ENCODE peak calls at places on chromosomes 6 and 20, in six cellular contexts. Z is lower lobe of right lung, U is HCEC 1CT, T is AG09319, Q is NCI-H1092, K is NCI-H2171 treated with DMSO at 0.1 percent for 48 hours. X is an unnamed sample.

GRCh38 chr6:41428402-41428994 is 93.1 kb downstream of the NCR2 start:
- DNase-seq in T (no peak), Z (no peak), U (no peak), Q (no peak), K (peak), X (no peak)

GRCh38 chr6:170096803-170097504 is 193.9 kb downstream of the DLL1 start:
- DNase-seq in T (no peak), Z (no peak), K (no peak), U (no peak), Q (no peak), X (no peak)

GRCh38 chr6:133983099-133983939 is 30.3 kb downstream of the TBPL1 start:
- DNase-seq in Z (peak), T (no peak), Q (no peak), U (no peak), K (no peak), X (no peak)

GRCh38 chr6:39362487-39362865 is 40.0 kb upstream of the KCNK16 start:
- DNase-seq in U (no peak), K (peak), Q (no peak), Z (no peak), T (no peak), X (no peak)

GRCh38 chr20:32526561-32526960 is 58.6 kb downstream of the NOL4L start:
- DNase-seq in U (no peak), Z (peak), T (no peak), Q (no peak), K (no peak), X (no peak)

GRCh38 chr6:137767931-137768690 is 98.9 kb upstream of the TNFAIP3 start:
- DNase-seq in K (no peak), Q (no peak), U (peak), Z (no peak), T (no peak), X (no peak)

GRCh38 chr20:34621383-34622367 is 55.2 kb downstream of the PIGU start:
- DNase-seq in U (peak), Q (no peak), Z (no peak), K (no peak), T (no peak), X (no peak)

GRCh38 chr6:84739866-84740208 is 24.6 kb downstream of the TBX18 start:
- DNase-seq in Q (no peak), K (no peak), T (no peak), Z (no peak), U (peak), X (no peak)

GRCh38 chr6:46584586-46584985 is 68.0 kb downstream of the CYP39A1 start:
- DNase-seq in Z (no peak), K (no peak), U (peak), Q (no peak), T (no peak), X (no peak)

GRCh38 chr20:39825950-39826349 is 863.1 kb downstream of the MAFB start:
- DNase-seq in U (no peak), Q (no peak), Z (no peak), K (no peak), T (no peak), X (no peak)

GRCh38 chr6:113586966-113587699 is 270.0 kb upstream of the MARCKS start:
- DNase-seq in U (no peak), Q (peak), K (no peak), Z (no peak), T (no peak), X (no peak)

GRCh38 chr6:28809947-28810654 is 113.7 kb downstream of the TRIM27 start:
- DNase-seq in Q (no peak), Z (no peak), T (no peak), U (peak), K (peak), X (no peak)

GRCh38 chr20:9912858-9913434 is 74.1 kb upstream of the PAK5 start:
- DNase-seq in T (peak), U (peak), K (peak), Q (no peak), Z (peak), X (peak)

GRCh38 chr6:65116326-65116725 is 590.7 kb downstream of the EYS start:
- DNase-seq in T (no peak), Z (no peak), Q (no peak), U (no peak), K (no peak), X (no peak)

GRCh38 chr6:169099411-169100202 is 154.0 kb downstream of the THBS2 start:
- DNase-seq in Q (no peak), U (peak), K (no peak), Z (no peak), T (no peak), X (no peak)

GRCh38 chr6:6815732-6816131 is 227.2 kb downstream of the LY86 start:
- DNase-seq in Q (no peak), K (no peak), Z (no peak), U (no peak), T (no peak), X (no peak)

GRCh38 chr6:2712102-2712501 is 38.6 kb downstream of the MYLK4 start:
- DNase-seq in Z (no peak), U (no peak), K (no peak), T (no peak), Q (no peak), X (no peak)

GRCh38 chr6:32195902-32196681 is 3.6 kb upstream of the GPSM3 start:
- DNase-seq in T (peak), K (peak), Q (peak), Z (peak), U (peak), X (peak)

GRCh38 chr6:129590408-129591022 is 119.5 kb downstream of the ARHGAP18 start:
- DNase-seq in T (peak), Z (no peak), Q (no peak), K (no peak), U (peak), X (peak)

GRCh38 chr6:158270389-158271127 is 41.7 kb upstream of the TULP4 start:
- DNase-seq in K (no peak), U (no peak), Z (no peak), T (no peak), Q (no peak), X (no peak)

GRCh38 chr6:158631678-158632537 is 12.6 kb downstream of the DYNLT1 start:
- DNase-seq in K (no peak), U (peak), T (no peak), Z (no peak), Q (no peak), X (peak)